ENCODE peak calls at places on chromosomes 1 and 21, in six cellular contexts. One of them, this sample, is unnamed.

GRCh38 chr1:226149806-226150205 is 36.7 kb downstream of the ACBD3 start:
- DNase-seq in uterus: no peak
- DNase-seq in IMR-90: peak; percentile 29
- DNase-seq in left ventricle myocardium inferior: no peak
- DNase-seq in esophagus muscularis mucosa: no peak
- DNase-seq in fibroblast of lung: no peak
- DNase-seq in this sample: no peak

GRCh38 chr1:147534386-147534785 is 6.9 kb upstream of the BCL9 start:
- DNase-seq in uterus: no peak
- DNase-seq in left ventricle myocardium inferior: no peak
- DNase-seq in IMR-90: peak; percentile 26
- DNase-seq in esophagus muscularis mucosa: no peak
- DNase-seq in fibroblast of lung: peak; percentile 13
- DNase-seq in this sample: no peak

GRCh38 chr21:42114646-42115045 is 43.5 kb downstream of the UMODL1 start:
- DNase-seq in uterus: no peak
- DNase-seq in left ventricle myocardium inferior: no peak
- DNase-seq in fibroblast of lung: no peak
- DNase-seq in esophagus muscularis mucosa: no peak
- DNase-seq in IMR-90: no peak
- DNase-seq in this sample: no peak

GRCh38 chr1:227785094-227785811 is 30.2 kb upstream of the PRSS38 start:
- DNase-seq in fibroblast of lung: no peak
- DNase-seq in left ventricle myocardium inferior: no peak
- DNase-seq in IMR-90: no peak
- DNase-seq in uterus: no peak
- DNase-seq in esophagus muscularis mucosa: no peak
- DNase-seq in this sample: peak; percentile 11

GRCh38 chr1:153577138-153577537 is 11.5 kb upstream of the S100A2 start:
- DNase-seq in uterus: no peak
- DNase-seq in left ventricle myocardium inferior: no peak
- DNase-seq in fibroblast of lung: no peak
- DNase-seq in IMR-90: no peak
- DNase-seq in esophagus muscularis mucosa: no peak
- DNase-seq in this sample: no peak

GRCh38 chr1:44819594-44820327 is 11.4 kb downstream of the BTBD19 start:
- DNase-seq in IMR-90: peak; percentile 95
- DNase-seq in fibroblast of lung: peak; percentile 96
- DNase-seq in uterus: peak; percentile 83
- DNase-seq in left ventricle myocardium inferior: peak; percentile 79
- DNase-seq in esophagus muscularis mucosa: no peak
- DNase-seq in this sample: peak; percentile 79

GRCh38 chr1:32701951-32702598 is 495 bp downstream of the SYNC start:
- DNase-seq in esophagus muscularis mucosa: no peak
- DNase-seq in fibroblast of lung: peak; percentile 50
- DNase-seq in left ventricle myocardium inferior: peak; percentile 37
- DNase-seq in uterus: peak; percentile 39
- DNase-seq in IMR-90: peak; percentile 33
- DNase-seq in this sample: no peak

GRCh38 chr1:81144240-81144639 is 656.5 kb upstream of the ADGRL2 start:
- DNase-seq in IMR-90: no peak
- DNase-seq in uterus: no peak
- DNase-seq in left ventricle myocardium inferior: no peak
- DNase-seq in esophagus muscularis mucosa: no peak
- DNase-seq in fibroblast of lung: no peak
- DNase-seq in this sample: no peak

DNA sequence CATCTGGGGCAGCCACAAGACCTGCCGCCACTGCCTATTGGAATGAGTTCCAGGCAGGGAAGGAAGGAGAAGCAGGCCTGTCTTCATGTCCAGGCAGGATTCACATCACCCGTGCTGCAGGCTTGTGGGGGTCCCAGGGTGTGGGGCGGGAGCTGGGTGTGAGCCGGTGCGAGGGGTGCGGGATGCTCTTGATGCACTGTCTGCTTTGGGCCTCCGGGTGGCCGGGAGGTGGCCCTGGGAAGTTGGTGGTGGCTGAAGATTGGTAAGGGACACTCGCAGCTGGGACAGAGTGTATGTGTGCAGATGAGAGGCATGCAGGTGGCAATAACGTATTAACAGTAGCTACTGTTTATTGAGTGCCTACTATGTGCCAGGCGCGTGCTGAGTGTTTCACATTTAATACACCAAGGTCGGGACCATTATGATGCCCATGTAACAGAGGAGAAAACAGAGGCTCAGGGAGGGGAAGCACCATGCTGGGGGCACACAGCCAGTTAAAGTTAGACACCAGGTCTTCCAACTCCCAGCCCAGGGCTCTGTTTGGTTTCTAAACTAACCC is 3.3 kb downstream of the CROCC start:
- DNase-seq in esophagus muscularis mucosa: no peak
- DNase-seq in IMR-90: no peak
- DNase-seq in fibroblast of lung: no peak
- DNase-seq in left ventricle myocardium inferior: no peak
- DNase-seq in uterus: no peak
- DNase-seq in this sample: no peak
- TF ChIP-seq CTCF in esophagus muscularis mucosa: no peak
- TF ChIP-seq CTCF in IMR-90: peak; percentile 15
- TF ChIP-seq CTCF in fibroblast of lung: no peak
- TF ChIP-seq CTCF in left ventricle myocardium inferior: no peak
- TF ChIP-seq CTCF in uterus: no peak
- TF ChIP-seq CTCF in this sample: no peak

GRCh38 chr1:23558140-23558871 is 995 bp downstream of the ID3 start:
- DNase-seq in esophagus muscularis mucosa: no peak
- DNase-seq in left ventricle myocardium inferior: peak; percentile 71
- DNase-seq in fibroblast of lung: peak; percentile 61
- DNase-seq in IMR-90: peak; percentile 48
- DNase-seq in uterus: peak; percentile 53
- DNase-seq in this sample: peak; percentile 73

GRCh38 chr1:23555949-23556640 is 3.2 kb downstream of the ID3 start:
- DNase-seq in fibroblast of lung: peak; percentile 86
- DNase-seq in uterus: no peak
- DNase-seq in esophagus muscularis mucosa: no peak
- DNase-seq in left ventricle myocardium inferior: no peak
- DNase-seq in IMR-90: peak; percentile 86
- DNase-seq in this sample: no peak

GRCh38 chr1:23557471-23558124 is 1.7 kb downstream of the ID3 start:
- DNase-seq in IMR-90: peak; percentile 47
- DNase-seq in fibroblast of lung: no peak
- DNase-seq in left ventricle myocardium inferior: no peak
- DNase-seq in uterus: no peak
- DNase-seq in esophagus muscularis mucosa: no peak
- DNase-seq in this sample: no peak

GRCh38 chr1:23555225-23555801 is 4.0 kb downstream of the ID3 start:
- DNase-seq in esophagus muscularis mucosa: no peak
- DNase-seq in fibroblast of lung: no peak
- DNase-seq in uterus: no peak
- DNase-seq in left ventricle myocardium inferior: no peak
- DNase-seq in IMR-90: peak; percentile 68
- DNase-seq in this sample: no peak

DNA sequence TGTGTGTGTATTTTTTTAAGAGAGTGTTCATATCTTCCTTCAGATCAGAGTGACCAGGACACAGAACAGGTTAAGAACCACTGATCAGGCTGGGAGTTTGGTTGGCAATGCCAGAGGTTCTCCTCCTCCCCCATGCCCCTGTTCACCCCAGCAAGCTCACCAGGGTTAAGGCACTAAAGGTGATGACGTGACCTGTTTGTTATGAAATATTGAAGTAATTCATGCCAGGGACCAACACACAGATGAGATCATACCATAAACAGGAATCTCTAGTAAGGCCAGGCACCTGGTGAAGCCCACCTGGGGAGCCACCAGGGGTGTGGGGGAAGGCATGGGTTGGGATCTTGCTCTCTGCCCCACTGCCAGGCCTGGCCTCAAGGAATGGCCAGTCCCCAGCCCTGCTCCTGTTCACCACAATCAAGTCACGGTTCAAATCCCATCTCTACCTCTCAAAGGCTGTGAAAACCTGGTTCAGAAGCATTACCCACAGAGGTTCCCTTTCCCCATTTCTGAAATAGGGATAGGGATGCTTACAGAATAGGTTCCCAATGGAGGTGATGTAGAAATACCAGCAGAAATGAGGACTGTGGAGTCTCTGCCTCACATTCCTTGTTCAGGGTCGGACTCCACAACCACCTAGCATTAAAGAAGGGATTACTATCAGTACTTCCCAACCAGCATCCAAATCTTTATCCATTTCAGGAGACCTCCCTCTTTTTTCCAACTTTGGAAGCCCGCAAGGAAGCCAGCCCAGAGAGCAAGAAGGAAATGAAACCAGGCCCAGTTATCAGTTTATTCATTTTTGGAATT is 2.4 kb downstream of the ID3 start:
- DNase-seq in left ventricle myocardium inferior: no peak
- DNase-seq in uterus: no peak
- DNase-seq in esophagus muscularis mucosa: no peak
- DNase-seq in IMR-90: peak; percentile 86
- DNase-seq in fibroblast of lung: peak; percentile 74
- DNase-seq in this sample: no peak
- H3K27me3 ChIP-seq in left ventricle myocardium inferior: no peaks in the 10 kb centered on the region
- H3K27me3 ChIP-seq in uterus: no peaks in the 10 kb centered on the region
- H3K27me3 ChIP-seq in esophagus muscularis mucosa: no peaks in the 10 kb centered on the region
- H3K27me3 ChIP-seq in IMR-90: no peaks in the 10 kb centered on the region
- H3K27me3 ChIP-seq in fibroblast of lung: no peaks in the 10 kb centered on the region
- H3K27me3 ChIP-seq in this sample: no peaks in the 10 kb centered on the region

GRCh38 chr1:14946567-14947285 is 206.8 kb upstream of the TMEM51 start:
- DNase-seq in IMR-90: peak; percentile 86
- DNase-seq in uterus: no peak
- DNase-seq in esophagus muscularis mucosa: no peak
- DNase-seq in left ventricle myocardium inferior: peak; percentile 20
- DNase-seq in fibroblast of lung: peak; percentile 86
- DNase-seq in this sample: no peak
- H3K4me1 ChIP-seq in IMR-90: peaks cover 39% of the 10 kb centered on the region
- H3K4me1 ChIP-seq in uterus: peaks cover 13% of the 10 kb centered on the region
- H3K4me1 ChIP-seq in esophagus muscularis mucosa: peaks cover 57% of the 10 kb centered on the region
- H3K4me1 ChIP-seq in left ventricle myocardium inferior: peaks cover 57% of the 10 kb centered on the region
- H3K4me1 ChIP-seq in fibroblast of lung: peaks cover 38% of the 10 kb centered on the region
- H3K4me1 ChIP-seq in this sample: no peaks in the 10 kb centered on the region

GRCh38 chr1:86788300-86789206 is 84.2 kb downstream of the SH3GLB1 start:
- DNase-seq in esophagus muscularis mucosa: no peak
- DNase-seq in IMR-90: peak; percentile 86
- DNase-seq in fibroblast of lung: peak; percentile 99
- DNase-seq in uterus: no peak
- DNase-seq in left ventricle myocardium inferior: peak; percentile 19
- DNase-seq in this sample: no peak
- TF ChIP-seq CTCF in esophagus muscularis mucosa: no peak
- TF ChIP-seq CTCF in IMR-90: no peak
- TF ChIP-seq CTCF in fibroblast of lung: no peak
- TF ChIP-seq CTCF in uterus: no peak
- TF ChIP-seq CTCF in left ventricle myocardium inferior: no peak
- TF ChIP-seq CTCF in this sample: no peak

DNA sequence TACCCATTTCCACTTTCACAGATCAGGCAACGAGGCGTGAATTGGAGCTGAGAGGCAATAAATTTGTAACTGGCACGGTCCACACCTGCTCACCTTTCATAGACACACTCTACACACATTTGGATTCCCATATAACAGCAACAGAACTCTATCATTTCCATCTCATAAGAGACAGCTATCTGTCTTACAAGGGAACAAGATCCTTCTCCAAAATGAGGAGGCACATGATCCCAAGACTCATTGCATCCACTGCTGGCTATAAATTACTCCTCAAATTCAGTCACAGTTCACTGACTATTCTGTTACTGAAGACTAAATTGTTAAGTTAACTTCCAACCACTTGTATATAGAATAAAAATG is 342.8 kb downstream of the MATN1 start:
- DNase-seq in esophagus muscularis mucosa: no peak
- DNase-seq in uterus: no peak
- DNase-seq in fibroblast of lung: no peak
- DNase-seq in IMR-90: no peak
- DNase-seq in left ventricle myocardium inferior: no peak
- DNase-seq in this sample: no peak
- H3K27me3 ChIP-seq in esophagus muscularis mucosa: peaks cover 9% of the 10 kb centered on the region
- H3K27me3 ChIP-seq in uterus: no peaks in the 10 kb centered on the region
- H3K27me3 ChIP-seq in fibroblast of lung: no peaks in the 10 kb centered on the region
- H3K27me3 ChIP-seq in IMR-90: peaks cover 3% of the 10 kb centered on the region
- H3K27me3 ChIP-seq in left ventricle myocardium inferior: peaks cover 65% of the 10 kb centered on the region
- H3K27me3 ChIP-seq in this sample: no peaks in the 10 kb centered on the region

This sample was measured in right lobe of liver.